ENCODE peak calls at places on chromosomes 12 and 14, in five cellular contexts. One of them, this sample, is unnamed.

GRCh38 chr12:56020437-56021189 is at the start of gene IKZF4:
- DNase-seq in activated CD8-positive, alpha-beta memory T cell treated with anti-CD3 and anti-CD28 coated beads for 1 hour: no peak
- DNase-seq in SK-MEL-5: no peak
- DNase-seq in activated CD4-positive, CD25-positive, alpha-beta regulatory T cell: no peak
- DNase-seq in hepatocyte: peak
- DNase-seq in this sample: no peak

GRCh38 chr12:45938566-45938965 is 51.8 kb downstream of the SCAF11 start:
- DNase-seq in activated CD8-positive, alpha-beta memory T cell treated with anti-CD3 and anti-CD28 coated beads for 1 hour: no peak
- DNase-seq in SK-MEL-5: no peak
- DNase-seq in activated CD4-positive, CD25-positive, alpha-beta regulatory T cell: no peak
- DNase-seq in hepatocyte: no peak
- DNase-seq in this sample: no peak

GRCh38 chr14:99277534-99277933 is 5.5 kb upstream of the BCL11B start:
- DNase-seq in activated CD8-positive, alpha-beta memory T cell treated with anti-CD3 and anti-CD28 coated beads for 1 hour: no peak
- DNase-seq in SK-MEL-5: no peak
- DNase-seq in activated CD4-positive, CD25-positive, alpha-beta regulatory T cell: no peak
- DNase-seq in hepatocyte: no peak
- DNase-seq in this sample: no peak

GRCh38 chr12:38875571-38876228 is 29.7 kb downstream of the CPNE8 start:
- DNase-seq in activated CD8-positive, alpha-beta memory T cell treated with anti-CD3 and anti-CD28 coated beads for 1 hour: no peak
- DNase-seq in SK-MEL-5: no peak
- DNase-seq in activated CD4-positive, CD25-positive, alpha-beta regulatory T cell: no peak
- DNase-seq in hepatocyte: no peak
- DNase-seq in this sample: no peak

GRCh38 chr14:69317392-69317755 is 57.4 kb downstream of the GALNT16 start:
- DNase-seq in activated CD8-positive, alpha-beta memory T cell treated with anti-CD3 and anti-CD28 coated beads for 1 hour: no peak
- DNase-seq in SK-MEL-5: no peak
- DNase-seq in activated CD4-positive, CD25-positive, alpha-beta regulatory T cell: no peak
- DNase-seq in hepatocyte: no peak
- DNase-seq in this sample: no peak

GRCh38 chr12:9661720-9662119 is 7.8 kb upstream of the CLEC2D start:
- DNase-seq in activated CD8-positive, alpha-beta memory T cell treated with anti-CD3 and anti-CD28 coated beads for 1 hour: no peak
- DNase-seq in SK-MEL-5: no peak
- DNase-seq in activated CD4-positive, CD25-positive, alpha-beta regulatory T cell: no peak
- DNase-seq in hepatocyte: no peak
- DNase-seq in this sample: no peak

GRCh38 chr12:127083028-127083949 is 1183.7 kb upstream of the TMEM132C start:
- DNase-seq in activated CD8-positive, alpha-beta memory T cell treated with anti-CD3 and anti-CD28 coated beads for 1 hour: no peak
- DNase-seq in SK-MEL-5: peak
- DNase-seq in activated CD4-positive, CD25-positive, alpha-beta regulatory T cell: no peak
- DNase-seq in hepatocyte: peak
- DNase-seq in this sample: no peak

GRCh38 chr12:116955382-116956021 is 44.8 kb downstream of the FBXW8 start:
- DNase-seq in activated CD8-positive, alpha-beta memory T cell treated with anti-CD3 and anti-CD28 coated beads for 1 hour: no peak
- DNase-seq in SK-MEL-5: peak
- DNase-seq in activated CD4-positive, CD25-positive, alpha-beta regulatory T cell: no peak
- DNase-seq in hepatocyte: peak
- DNase-seq in this sample: no peak

GRCh38 chr12:107277850-107278249 is 184.5 kb upstream of the CRY1 start:
- DNase-seq in activated CD8-positive, alpha-beta memory T cell treated with anti-CD3 and anti-CD28 coated beads for 1 hour: no peak
- DNase-seq in SK-MEL-5: no peak
- DNase-seq in activated CD4-positive, CD25-positive, alpha-beta regulatory T cell: no peak
- DNase-seq in hepatocyte: no peak
- DNase-seq in this sample: no peak

GRCh38 chr12:17809206-17809605 is 280.8 kb downstream of the RERGL start:
- DNase-seq in activated CD8-positive, alpha-beta memory T cell treated with anti-CD3 and anti-CD28 coated beads for 1 hour: no peak
- DNase-seq in SK-MEL-5: no peak
- DNase-seq in activated CD4-positive, CD25-positive, alpha-beta regulatory T cell: no peak
- DNase-seq in hepatocyte: no peak
- DNase-seq in this sample: no peak

GRCh38 chr12:108764540-108765288 is 33.4 kb upstream of the CORO1C start:
- DNase-seq in activated CD8-positive, alpha-beta memory T cell treated with anti-CD3 and anti-CD28 coated beads for 1 hour: no peak
- DNase-seq in SK-MEL-5: no peak
- DNase-seq in activated CD4-positive, CD25-positive, alpha-beta regulatory T cell: no peak
- DNase-seq in hepatocyte: no peak
- DNase-seq in this sample: no peak

GRCh38 chr12:91556909-91557308 is 374.3 kb upstream of the DCN start:
- DNase-seq in activated CD8-positive, alpha-beta memory T cell treated with anti-CD3 and anti-CD28 coated beads for 1 hour: no peak
- DNase-seq in SK-MEL-5: no peak
- DNase-seq in activated CD4-positive, CD25-positive, alpha-beta regulatory T cell: no peak
- DNase-seq in hepatocyte: peak
- DNase-seq in this sample: no peak

GRCh38 chr12:89067436-89067835 is 284.9 kb downstream of the DUSP6 start:
- DNase-seq in activated CD8-positive, alpha-beta memory T cell treated with anti-CD3 and anti-CD28 coated beads for 1 hour: no peak
- DNase-seq in SK-MEL-5: no peak
- DNase-seq in activated CD4-positive, CD25-positive, alpha-beta regulatory T cell: no peak
- DNase-seq in hepatocyte: no peak
- DNase-seq in this sample: peak

GRCh38 chr14:22552827-22553076 is 36.3 kb downstream of the DAD1 start:
- DNase-seq in activated CD8-positive, alpha-beta memory T cell treated with anti-CD3 and anti-CD28 coated beads for 1 hour: no peak
- DNase-seq in SK-MEL-5: no peak
- DNase-seq in activated CD4-positive, CD25-positive, alpha-beta regulatory T cell: no peak
- DNase-seq in hepatocyte: no peak
- DNase-seq in this sample: no peak

GRCh38 chr12:53056901-53057300 is 7.0 kb downstream of the TNS2 start:
- DNase-seq in activated CD8-positive, alpha-beta memory T cell treated with anti-CD3 and anti-CD28 coated beads for 1 hour: no peak
- DNase-seq in SK-MEL-5: no peak
- DNase-seq in activated CD4-positive, CD25-positive, alpha-beta regulatory T cell: no peak
- DNase-seq in hepatocyte: no peak
- DNase-seq in this sample: no peak

GRCh38 chr12:78191611-78192010 is 360.9 kb downstream of the NAV3 start:
- DNase-seq in activated CD8-positive, alpha-beta memory T cell treated with anti-CD3 and anti-CD28 coated beads for 1 hour: no peak
- DNase-seq in SK-MEL-5: no peak
- DNase-seq in activated CD4-positive, CD25-positive, alpha-beta regulatory T cell: no peak
- DNase-seq in hepatocyte: no peak
- DNase-seq in this sample: no peak

GRCh38 chr12:127550271-127550670 is 716.7 kb upstream of the TMEM132C start:
- DNase-seq in activated CD8-positive, alpha-beta memory T cell treated with anti-CD3 and anti-CD28 coated beads for 1 hour: no peak
- DNase-seq in SK-MEL-5: no peak
- DNase-seq in activated CD4-positive, CD25-positive, alpha-beta regulatory T cell: no peak
- DNase-seq in hepatocyte: no peak
- DNase-seq in this sample: peak

GRCh38 chr12:10305411-10305810 is 2.3 kb upstream of the KLRD1 start:
- DNase-seq in activated CD8-positive, alpha-beta memory T cell treated with anti-CD3 and anti-CD28 coated beads for 1 hour: no peak
- DNase-seq in SK-MEL-5: no peak
- DNase-seq in activated CD4-positive, CD25-positive, alpha-beta regulatory T cell: no peak
- DNase-seq in hepatocyte: no peak
- DNase-seq in this sample: no peak

GRCh38 chr12:8078400-8078799 is 3.7 kb upstream of the NECAP1 start:
- DNase-seq in activated CD8-positive, alpha-beta memory T cell treated with anti-CD3 and anti-CD28 coated beads for 1 hour: peak
- DNase-seq in SK-MEL-5: peak
- DNase-seq in activated CD4-positive, CD25-positive, alpha-beta regulatory T cell: peak
- DNase-seq in hepatocyte: peak
- DNase-seq in this sample: no peak

GRCh38 chr14:24351517-24351916 is 11.7 kb upstream of the RIPK3 start:
- DNase-seq in activated CD8-positive, alpha-beta memory T cell treated with anti-CD3 and anti-CD28 coated beads for 1 hour: no peak
- DNase-seq in SK-MEL-5: peak
- DNase-seq in activated CD4-positive, CD25-positive, alpha-beta regulatory T cell: no peak
- DNase-seq in hepatocyte: no peak
- DNase-seq in this sample: no peak

GRCh38 chr12:47714823-47715386 is 9.1 kb upstream of the RPAP3 start:
- DNase-seq in activated CD8-positive, alpha-beta memory T cell treated with anti-CD3 and anti-CD28 coated beads for 1 hour: no peak
- DNase-seq in SK-MEL-5: no peak
- DNase-seq in activated CD4-positive, CD25-positive, alpha-beta regulatory T cell: no peak
- DNase-seq in hepatocyte: no peak
- DNase-seq in this sample: no peak

GRCh38 chr12:123024819-123025391 is 44.4 kb downstream of the ARL6IP4 start:
- DNase-seq in activated CD8-positive, alpha-beta memory T cell treated with anti-CD3 and anti-CD28 coated beads for 1 hour: no peak
- DNase-seq in SK-MEL-5: no peak
- DNase-seq in activated CD4-positive, CD25-positive, alpha-beta regulatory T cell: no peak
- DNase-seq in hepatocyte: no peak
- DNase-seq in this sample: peak

GRCh38 chr14:54446201-54446693 is 5.1 kb upstream of the CNIH1 start:
- DNase-seq in activated CD8-positive, alpha-beta memory T cell treated with anti-CD3 and anti-CD28 coated beads for 1 hour: no peak
- DNase-seq in SK-MEL-5: peak
- DNase-seq in activated CD4-positive, CD25-positive, alpha-beta regulatory T cell: no peak
- DNase-seq in hepatocyte: peak
- DNase-seq in this sample: no peak

GRCh38 chr12:6215120-6215807 is 15.1 kb downstream of the CD9 start:
- DNase-seq in activated CD8-positive, alpha-beta memory T cell treated with anti-CD3 and anti-CD28 coated beads for 1 hour: no peak
- DNase-seq in SK-MEL-5: no peak
- DNase-seq in activated CD4-positive, CD25-positive, alpha-beta regulatory T cell: no peak
- DNase-seq in hepatocyte: no peak
- DNase-seq in this sample: no peak

GRCh38 chr12:89863332-89863938 is 154.8 kb upstream of the ATP2B1 start:
- DNase-seq in activated CD8-positive, alpha-beta memory T cell treated with anti-CD3 and anti-CD28 coated beads for 1 hour: peak
- DNase-seq in SK-MEL-5: no peak
- DNase-seq in activated CD4-positive, CD25-positive, alpha-beta regulatory T cell: no peak
- DNase-seq in hepatocyte: no peak
- DNase-seq in this sample: no peak

GRCh38 chr12:95959107-95959506 is 16.0 kb downstream of the AMDHD1 start:
- DNase-seq in activated CD8-positive, alpha-beta memory T cell treated with anti-CD3 and anti-CD28 coated beads for 1 hour: no peak
- DNase-seq in SK-MEL-5: peak
- DNase-seq in activated CD4-positive, CD25-positive, alpha-beta regulatory T cell: no peak
- DNase-seq in hepatocyte: no peak
- DNase-seq in this sample: no peak

GRCh38 chr14:101774814-101775213 is 13.3 kb downstream of the PPP2R5C start:
- DNase-seq in activated CD8-positive, alpha-beta memory T cell treated with anti-CD3 and anti-CD28 coated beads for 1 hour: no peak
- DNase-seq in SK-MEL-5: no peak
- DNase-seq in activated CD4-positive, CD25-positive, alpha-beta regulatory T cell: no peak
- DNase-seq in hepatocyte: no peak
- DNase-seq in this sample: no peak

GRCh38 chr12:25001311-25001710 is 52.4 kb upstream of the BCAT1 start:
- DNase-seq in activated CD8-positive, alpha-beta memory T cell treated with anti-CD3 and anti-CD28 coated beads for 1 hour: no peak
- DNase-seq in SK-MEL-5: no peak
- DNase-seq in activated CD4-positive, CD25-positive, alpha-beta regulatory T cell: no peak
- DNase-seq in hepatocyte: no peak
- DNase-seq in this sample: no peak

GRCh38 chr14:31024577-31025334 is 693 bp upstream of the AP4S1 start:
- DNase-seq in activated CD8-positive, alpha-beta memory T cell treated with anti-CD3 and anti-CD28 coated beads for 1 hour: no peak
- DNase-seq in SK-MEL-5: no peak
- DNase-seq in activated CD4-positive, CD25-positive, alpha-beta regulatory T cell: no peak
- DNase-seq in hepatocyte: no peak
- DNase-seq in this sample: no peak

This sample was measured in T1000.